ENCODE peak calls at places on chromosomes 13 and 19, in four cellular contexts. N is PC-3, X is OCI-LY7, Y is GM23248. T is an unnamed sample. For H4K20me1, the result is how much of the 10 kb centered on the place peaks cover.

GRCh38 chr19:54172764-54173699 is at the start of gene TMC4:
- DNase-seq in N (peak), X (peak), Y (peak), T (no peak)

GRCh38 chr13:109919715-109920375 is 133.5 kb upstream of the IRS2 start:
- DNase-seq in N (peak), X (no peak), Y (peak), T (peak)

GRCh38 chr13:24741016-24741662 is 22.8 kb upstream of the RNF17 start:
- DNase-seq in N (no peak), X (peak), Y (peak), T (no peak)

GRCh38 chr13:21043898-21044297 is 17.5 kb downstream of the LATS2 start:
- DNase-seq in N (no peak), X (no peak), Y (peak), T (peak)

GRCh38 chr13:40388617-40389016 is 277.8 kb downstream of the FOXO1 start:
- DNase-seq in N (peak), X (peak), Y (no peak), T (peak)

GRCh38 chr19:18932216-18932841 is 8.7 kb downstream of the HOMER3 start:
- DNase-seq in N (peak), X (peak), Y (peak), T (peak)

GRCh38 chr19:17931532-17932191 is 1.2 kb upstream of the CCDC124 start:
- DNase-seq in N (no peak), X (no peak), Y (no peak), T (peak)

GRCh38 chr13:51978836-51979556 is 32.3 kb downstream of the ATP7B start:
- DNase-seq in N (no peak), X (no peak), Y (no peak), T (peak)

GRCh38 chr13:40390290-40391008 is 276.0 kb downstream of the FOXO1 start:
- DNase-seq in N (no peak), X (peak), Y (no peak), T (no peak)

GRCh38 chr13:74040200-74040599 is 94.0 kb downstream of the KLF12 start:
- DNase-seq in N (peak), X (peak), Y (peak), T (peak)

DNA sequence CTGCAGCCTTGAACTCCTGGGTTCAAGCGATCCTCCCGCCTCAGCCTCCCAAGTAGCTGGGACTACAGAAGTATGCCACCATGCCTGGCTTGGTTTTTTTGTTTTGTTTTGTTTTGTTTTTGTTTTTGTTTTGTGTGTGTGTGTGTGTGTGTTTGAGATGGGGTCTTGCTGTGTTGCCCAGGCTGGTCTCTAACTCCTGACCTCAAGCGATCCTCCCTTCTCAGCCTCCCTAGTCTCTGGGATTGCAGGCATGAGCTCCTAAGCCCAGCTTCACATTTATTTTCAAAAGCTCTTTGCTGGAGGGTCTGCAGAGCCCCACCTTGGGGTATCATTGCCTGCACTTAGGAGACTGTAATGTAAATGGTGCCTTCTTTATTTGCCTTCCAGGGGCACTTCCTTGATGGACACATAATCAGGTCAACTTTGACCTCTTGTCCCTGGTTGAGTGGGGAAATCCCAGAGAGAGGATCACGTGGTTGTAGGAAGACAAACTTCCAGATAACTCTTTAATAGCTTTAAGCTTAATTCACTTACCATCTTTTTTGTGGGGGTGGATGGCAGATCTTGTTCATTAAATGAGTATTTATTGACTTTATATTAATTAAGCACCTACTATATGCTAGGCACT is 72.9 kb upstream of the NPAS1 start:
- DNase-seq in N (no peak), X (no peak), Y (no peak), T (no peak)
- H4K20me1 ChIP-seq in N (under half), X (under half), Y (under half), T (under half)

GRCh38 chr19:41896581-41896942 is 13.6 kb downstream of the ARHGEF1 start:
- DNase-seq in N (no peak), X (no peak), Y (no peak), T (no peak)

GRCh38 chr19:41892173-41892902 is 9.4 kb downstream of the ARHGEF1 start:
- DNase-seq in N (no peak), X (no peak), Y (no peak), T (no peak)

GRCh38 chr19:41895745-41896580 is 13.0 kb downstream of the ARHGEF1 start:
- DNase-seq in N (no peak), X (peak), Y (peak), T (no peak)

GRCh38 chr19:41894350-41894749 is 11.4 kb downstream of the ARHGEF1 start:
- DNase-seq in N (no peak), X (no peak), Y (no peak), T (no peak)

GRCh38 chr19:41893899-41894298 is 10.9 kb downstream of the ARHGEF1 start:
- DNase-seq in N (no peak), X (peak), Y (peak), T (no peak)
- H4K20me1 ChIP-seq in N (under half), X (under half), Y (under half), T (under half)

GRCh38 chr13:112984954-112985802 is 16.2 kb downstream of the MCF2L start:
- DNase-seq in N (no peak), X (no peak), Y (no peak), T (no peak)
- H4K20me1 ChIP-seq in N (under half), X (under half), Y (under half), T (under half)

GRCh38 chr19:55226788-55227187 is 1.8 kb downstream of the TMEM86B start:
- DNase-seq in N (no peak), X (no peak), Y (no peak), T (no peak)

GRCh38 chr19:55225415-55225958 is 3.1 kb downstream of the TMEM86B start:
- DNase-seq in N (no peak), X (no peak), Y (no peak), T (no peak)

GRCh38 chr19:55227241-55228014 is 1.1 kb downstream of the TMEM86B start:
- DNase-seq in N (no peak), X (no peak), Y (no peak), T (no peak)

GRCh38 chr19:55228015-55228391 is 560 bp downstream of the TMEM86B start:
- DNase-seq in N (no peak), X (no peak), Y (no peak), T (no peak)

DNA sequence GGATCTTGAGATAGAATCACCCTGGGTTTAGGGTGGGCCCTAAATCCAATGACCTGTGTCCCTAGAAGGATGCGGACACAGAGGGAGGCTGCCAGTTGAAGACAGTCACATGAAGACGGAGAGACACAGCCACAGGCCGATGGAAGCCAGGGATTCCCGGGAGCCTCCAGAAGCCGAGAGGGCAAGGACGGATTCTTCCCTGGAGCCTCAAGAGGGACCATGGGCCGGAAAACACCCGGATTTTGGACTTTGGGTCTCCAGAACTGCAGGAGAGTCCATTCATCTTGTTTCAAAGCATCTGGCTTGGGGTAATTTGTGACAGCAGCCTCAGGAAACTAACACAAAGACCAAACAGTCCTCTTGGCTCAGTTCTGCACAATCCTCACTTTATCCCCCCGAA is 2.3 kb downstream of the TMEM86B start:
- DNase-seq in N (no peak), X (no peak), Y (no peak), T (no peak)
- H4K20me1 ChIP-seq in N (under half), X (under half), Y (under half), T (under half)

GRCh38 chr19:11013771-11014170 is 52.9 kb downstream of the SMARCA4 start:
- DNase-seq in N (no peak), X (no peak), Y (no peak), T (no peak)

GRCh38 chr19:11007376-11007775 is 46.5 kb downstream of the SMARCA4 start:
- DNase-seq in N (no peak), X (no peak), Y (no peak), T (no peak)

GRCh38 chr19:11008111-11008510 is 47.3 kb downstream of the SMARCA4 start:
- DNase-seq in N (no peak), X (no peak), Y (no peak), T (no peak)

GRCh38 chr19:11012507-11012906 is 51.7 kb downstream of the SMARCA4 start:
- DNase-seq in N (no peak), X (no peak), Y (no peak), T (no peak)

DNA sequence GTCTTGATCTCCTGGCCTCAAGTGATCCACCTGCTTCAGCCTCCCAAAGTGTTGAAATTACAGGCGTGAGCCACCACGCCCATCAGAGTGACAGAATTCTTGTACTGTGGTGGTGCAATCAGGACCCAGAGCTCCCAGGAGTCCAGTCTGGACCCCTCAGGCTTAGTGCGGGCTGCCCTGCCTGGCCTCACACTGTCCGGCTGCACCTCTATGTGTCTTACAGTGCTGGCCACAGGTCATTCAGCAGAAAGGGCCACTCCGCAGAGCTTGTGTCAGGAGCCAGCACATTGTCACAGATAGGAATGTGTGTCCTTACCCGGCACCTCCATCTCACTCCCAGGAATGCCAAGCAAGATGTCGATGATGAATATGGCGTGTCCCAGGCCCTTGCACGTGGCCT is 49.2 kb downstream of the SMARCA4 start:
- DNase-seq in N (no peak), X (no peak), Y (no peak), T (no peak)
- H4K20me1 ChIP-seq in N (under half), X (under half), Y (under half), T (under half)

DNA sequence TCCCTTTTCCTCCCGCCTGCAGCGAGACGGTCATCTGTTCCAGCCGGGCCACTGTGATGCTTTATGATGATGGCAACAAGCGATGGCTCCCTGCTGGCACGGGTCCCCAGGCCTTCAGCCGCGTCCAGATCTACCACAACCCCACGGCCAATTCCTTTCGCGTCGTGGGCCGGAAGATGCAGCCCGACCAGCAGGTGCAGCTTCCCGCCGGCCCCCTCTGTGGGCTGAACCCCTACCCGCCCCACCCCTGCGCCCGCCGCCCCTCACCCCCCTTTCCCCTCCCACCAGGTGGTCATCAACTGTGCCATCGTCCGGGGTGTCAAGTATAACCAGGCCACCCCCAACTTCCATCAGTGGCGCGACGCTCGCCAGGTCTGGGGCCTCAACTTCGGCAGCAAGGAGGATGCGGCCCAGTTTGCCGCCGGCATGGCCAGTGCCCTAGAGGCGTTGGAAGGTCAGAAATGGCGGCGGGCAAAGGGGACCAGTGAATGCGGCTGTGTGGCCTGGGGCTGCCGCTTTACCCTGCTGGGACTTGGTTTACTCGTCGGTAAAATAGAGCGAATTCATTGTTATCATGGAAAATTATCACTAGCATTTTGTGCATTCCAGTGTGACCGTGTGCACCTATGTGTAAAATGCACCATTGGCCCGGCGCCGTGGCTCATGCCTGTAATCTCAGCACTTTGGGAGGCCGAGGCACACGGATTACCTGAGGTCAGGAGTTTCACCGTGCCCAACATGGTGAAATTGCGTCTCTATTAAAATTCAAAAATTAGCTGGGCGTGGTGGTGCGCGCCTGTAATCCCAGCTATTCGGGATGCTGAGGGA is 10.6 kb downstream of the VASP start:
- DNase-seq in N (no peak), X (no peak), Y (no peak), T (no peak)
- H4K20me1 ChIP-seq in N (under half), X (under half), Y (under half), T (under half)

GRCh38 chr19:3513198-3514140 is 7.4 kb downstream of the FZR1 start:
- DNase-seq in N (no peak), X (no peak), Y (no peak), T (no peak)
- H4K20me1 ChIP-seq in N (under half), X (under half), Y (under half), T (under half)

DNA sequence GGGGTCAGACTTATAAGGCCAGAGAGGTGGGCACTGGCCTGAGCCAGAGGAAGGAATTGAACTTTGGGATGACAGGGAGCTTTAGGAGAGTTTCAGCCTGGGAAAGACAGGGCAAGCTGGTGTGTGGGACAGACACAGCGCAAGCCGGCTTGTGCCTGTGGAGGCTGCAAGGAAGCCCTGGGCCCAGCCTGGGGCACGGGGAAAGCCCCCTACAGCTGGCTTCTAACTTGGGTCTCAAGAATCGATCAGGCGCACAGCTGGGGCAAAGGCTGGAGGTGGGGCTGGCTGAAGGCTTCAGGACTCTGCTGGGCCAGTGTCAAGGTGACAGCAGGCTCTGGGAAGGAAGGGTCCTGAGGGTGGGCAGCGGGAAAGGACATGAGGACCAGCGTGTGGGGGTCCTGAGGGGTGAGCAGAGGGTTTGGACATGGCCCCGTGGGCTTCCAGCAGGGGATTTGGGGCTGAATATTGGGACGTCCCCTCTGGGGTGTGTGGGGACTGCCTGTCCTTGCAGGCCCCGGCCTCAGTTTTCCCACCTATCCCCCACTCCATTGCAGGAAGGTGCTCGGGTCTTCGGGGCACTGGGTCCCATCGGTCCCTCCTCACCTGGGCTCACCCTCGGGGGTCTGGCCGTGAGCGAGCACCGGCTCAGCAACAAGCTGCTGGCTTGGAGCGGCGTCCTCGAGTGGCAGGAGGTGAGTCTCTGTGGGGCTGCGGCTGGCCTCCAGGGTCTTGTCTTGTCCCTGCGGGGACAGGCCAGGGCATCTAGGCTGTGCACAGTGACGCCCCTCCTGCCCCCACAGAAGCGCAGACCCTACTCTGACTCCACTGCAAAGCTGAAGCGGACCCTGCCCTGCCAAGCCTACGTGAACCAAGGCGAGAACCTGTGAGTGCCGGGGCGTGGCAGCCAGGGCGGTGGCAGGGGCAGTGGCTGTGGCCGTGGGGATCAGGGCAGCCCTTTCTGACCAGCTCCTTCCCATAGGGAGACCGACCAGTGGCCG is 3.2 kb downstream of the PTOV1 start:
- DNase-seq in N (no peak), X (no peak), Y (no peak), T (no peak)
- H4K20me1 ChIP-seq in N (under half), X (under half), Y (under half), T (under half)

GRCh38 chr19:5000120-5000611 is 31.3 kb downstream of the KDM4B start:
- DNase-seq in N (no peak), X (no peak), Y (no peak), T (no peak)

GRCh38 chr19:5001547-5002131 is 32.7 kb downstream of the KDM4B start:
- DNase-seq in N (peak), X (peak), Y (peak), T (peak)

GRCh38 chr19:5003781-5004180 is 34.9 kb downstream of the KDM4B start:
- DNase-seq in N (no peak), X (no peak), Y (peak), T (no peak)

GRCh38 chr19:5005096-5005495 is 36.2 kb downstream of the KDM4B start:
- DNase-seq in N (no peak), X (no peak), Y (no peak), T (no peak)

DNA sequence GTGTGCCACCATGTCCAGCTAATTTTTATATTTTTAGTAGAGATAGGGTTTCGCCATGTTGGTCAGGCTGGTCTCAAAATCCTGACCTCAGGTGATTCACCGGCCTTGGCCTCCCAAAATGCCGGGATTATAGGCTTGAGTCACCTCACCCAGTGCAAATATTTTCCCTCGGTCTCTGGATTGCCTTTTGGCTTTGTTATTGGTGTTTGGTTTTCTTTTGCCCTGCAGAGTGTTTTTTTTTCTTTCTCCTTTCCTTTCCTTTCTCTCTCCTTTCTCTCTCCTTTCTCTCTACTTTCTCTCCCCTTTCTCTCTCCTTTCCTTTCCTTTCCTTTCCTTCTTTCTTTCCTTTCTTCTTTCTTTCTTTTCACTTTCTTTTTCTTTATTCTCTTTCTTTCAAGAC is 33.2 kb downstream of the KDM4B start:
- DNase-seq in N (peak), X (no peak), Y (peak), T (no peak)
- H4K20me1 ChIP-seq in N (under half), X (under half), Y (under half), T (under half)

DNA sequence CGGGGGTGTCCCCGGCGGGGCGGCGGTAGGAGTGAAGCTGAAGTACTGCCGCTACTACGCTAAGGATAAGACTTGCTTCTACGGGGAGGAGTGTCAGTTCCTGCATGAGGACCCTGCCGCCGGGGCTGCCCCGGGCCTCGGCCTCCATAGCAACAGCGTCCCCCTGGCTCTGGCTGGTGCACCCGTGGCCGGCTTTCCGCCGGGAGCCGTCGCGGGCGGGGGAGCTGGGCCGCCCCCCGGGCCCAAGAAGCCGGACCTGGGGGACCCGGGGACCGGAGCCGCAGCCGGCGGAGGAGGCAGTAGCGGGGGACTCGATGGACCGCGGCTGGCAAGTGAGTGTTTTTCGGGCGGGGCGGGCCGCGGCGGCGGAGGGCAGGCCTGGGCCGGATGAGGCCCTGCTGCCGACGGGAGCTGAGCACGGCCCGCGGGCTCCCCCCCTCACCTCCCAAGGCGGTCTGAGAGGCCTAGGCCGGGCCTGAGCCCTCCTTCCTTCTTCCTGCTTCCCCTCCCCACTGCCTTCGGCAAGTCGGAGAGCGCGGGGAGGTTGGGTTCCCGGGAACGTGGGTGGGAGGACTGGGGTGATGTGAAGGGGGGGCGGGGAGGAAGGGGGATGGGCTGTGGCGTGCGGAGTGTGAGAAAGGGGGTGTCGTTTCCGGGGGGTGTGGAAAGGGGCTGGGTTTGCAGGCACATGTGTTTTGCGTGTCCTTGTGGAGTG is 568 bp downstream of the PAN3 start:
- DNase-seq in N (peak), X (peak), Y (peak), T (peak)
- H4K20me1 ChIP-seq in N (under half), X (under half), Y (under half), T (under half)